ENCODE peak calls at places on chromosome X, in five cellular contexts. L is cardiac fibroblast, K is AG08396, Y is WTC11, F is NCI-H774. N is an unnamed sample.

GRCh38 chrX:63958134-63958865 is 173.3 kb upstream of the ARHGEF9 start:
- DNase-seq in L (no peak), K (no peak), Y (no peak), F (no peak), N (no peak)

GRCh38 chrX:47234583-47234982 is 1.8 kb downstream of the USP11 start:
- DNase-seq in L (no peak), K (no peak), Y (no peak), F (no peak), N (no peak)

GRCh38 chrX:2390754-2391153 is 110.0 kb downstream of the DHRSX start:
- DNase-seq in L (no peak), K (no peak), Y (no peak), F (no peak), N (no peak)

GRCh38 chrX:56802921-56803848 is 74.1 kb downstream of the NBDY start:
- DNase-seq in L (peak; percentile 75), K (peak; percentile 64), Y (peak; percentile 74), F (no peak), N (peak; percentile 55)

GRCh38 chrX:1384738-1385250 is 7.1 kb downstream of the SLC25A6 start:
- DNase-seq in L (no peak), K (no peak), Y (peak; percentile 11), F (no peak), N (no peak)

GRCh38 chrX:129522184-129523059 is 868 bp downstream of the SMARCA1 start:
- DNase-seq in L (peak; percentile 70), K (peak; percentile 65), Y (peak; percentile 61), F (peak; percentile 60), N (peak; percentile 45)

GRCh38 chrX:56569378-56570061 is 6.1 kb downstream of the UBQLN2 start:
- DNase-seq in L (no peak), K (no peak), Y (no peak), F (no peak), N (no peak)

GRCh38 chrX:31279359-31279758 is 207.5 kb upstream of the FTHL17 start:
- DNase-seq in L (peak; percentile 41), K (no peak), Y (no peak), F (no peak), N (peak; percentile 12)

GRCh38 chrX:44876767-44877166 is 3.8 kb downstream of the KDM6A start:
- DNase-seq in L (no peak), K (no peak), Y (no peak), F (no peak), N (no peak)

GRCh38 chrX:33339219-33339618 is 127.9 kb upstream of the DMD start:
- DNase-seq in L (peak; percentile 0), K (no peak), Y (no peak), F (no peak), N (peak; percentile 3)

GRCh38 chrX:36867143-36867542 is 141.0 kb upstream of the FAM47C start:
- DNase-seq in L (peak; percentile 15), K (peak; percentile 13), Y (no peak), F (peak; percentile 1), N (peak; percentile 0)

GRCh38 chrX:54807524-54808108 is at the start of gene MAGED2:
- DNase-seq in L (peak; percentile 64), K (peak; percentile 31), Y (peak; percentile 27), F (peak; percentile 23), N (no peak)

GRCh38 chrX:24306430-24306829 is 7.4 kb downstream of the SUPT20HL2 start:
- DNase-seq in L (peak; percentile 17), K (no peak), Y (no peak), F (no peak), N (no peak)

GRCh38 chrX:40107291-40108083 is 9.7 kb upstream of the BCOR start:
- DNase-seq in L (no peak), K (peak; percentile 44), Y (no peak), F (peak; percentile 54), N (no peak)

GRCh38 chrX:23392195-23392594 is 57.5 kb downstream of the PTCHD1 start:
- DNase-seq in L (no peak), K (no peak), Y (no peak), F (no peak), N (no peak)

GRCh38 chrX:15678339-15678738 is 13.7 kb upstream of the CLTRN start:
- DNase-seq in L (peak; percentile 5), K (no peak), Y (no peak), F (no peak), N (no peak)

GRCh38 chrX:57906790-57907189 is 3.5 kb downstream of the ZXDA start:
- DNase-seq in L (peak; percentile 65), K (peak; percentile 20), Y (no peak), F (no peak), N (peak; percentile 21)

GRCh38 chrX:141638601-141639000 is 49.1 kb downstream of the SPANXA2 start:
- DNase-seq in L (no peak), K (no peak), Y (no peak), F (no peak), N (no peak)

GRCh38 chrX:17814557-17814956 is 46.5 kb downstream of the RAI2 start:
- DNase-seq in L (no peak), K (peak; percentile 22), Y (no peak), F (no peak), N (peak; percentile 10)

GRCh38 chrX:133985164-133986007 is at the start of gene GPC3:
- DNase-seq in L (peak; percentile 49), K (peak; percentile 31), Y (peak; percentile 73), F (peak; percentile 61), N (no peak)

GRCh38 chrX:33330798-33331197 is 119.4 kb upstream of the DMD start:
- DNase-seq in L (no peak), K (no peak), Y (no peak), F (no peak), N (peak; percentile 1)

GRCh38 chrX:63657821-63658220 is 127.2 kb downstream of the ARHGEF9 start:
- DNase-seq in L (peak; percentile 83), K (peak; percentile 29), Y (no peak), F (no peak), N (peak; percentile 89)

GRCh38 chrX:140164383-140164782 is 199.1 kb upstream of the CXorf66 start:
- DNase-seq in L (no peak), K (no peak), Y (no peak), F (peak; percentile 14), N (no peak)

GRCh38 chrX:119870626-119871131 is 854 bp downstream of the RNF113A start:
- DNase-seq in L (peak; percentile 15), K (no peak), Y (no peak), F (no peak), N (peak; percentile 22)

GRCh38 chrX:117743469-117744251 is 372.9 kb downstream of the KLHL13 start:
- DNase-seq in L (no peak), K (peak; percentile 4), Y (no peak), F (peak; percentile 3), N (no peak)

GRCh38 chrX:9420513-9420912 is 44.3 kb upstream of the TBL1X start:
- DNase-seq in L (peak; percentile 2), K (no peak), Y (no peak), F (no peak), N (no peak)

GRCh38 chrX:108712886-108713285 is 23.5 kb downstream of the IRS4 start:
- DNase-seq in L (no peak), K (no peak), Y (no peak), F (no peak), N (no peak)

GRCh38 chrX:101485212-101486064 is at the start of gene ARMCX4:
- DNase-seq in L (peak; percentile 65), K (peak; percentile 66), Y (peak; percentile 70), F (peak; percentile 34), N (peak; percentile 42)

GRCh38 chrX:71458866-71459265 is 74.0 kb upstream of the OGT start:
- DNase-seq in L (no peak), K (no peak), Y (no peak), F (no peak), N (no peak)

GRCh38 chrX:46704767-46705386 is 54.0 kb downstream of the SLC9A7 start:
- DNase-seq in L (peak; percentile 24), K (no peak), Y (no peak), F (no peak), N (peak; percentile 24)

GRCh38 chrX:34612036-34612435 is 45.0 kb downstream of the TMEM47 start:
- DNase-seq in L (peak; percentile 25), K (no peak), Y (no peak), F (no peak), N (peak; percentile 4)

GRCh38 chrX:40092808-40093435 is 4.8 kb downstream of the BCOR start:
- DNase-seq in L (no peak), K (no peak), Y (no peak), F (no peak), N (no peak)

GRCh38 chrX:35919536-35920309 is at the start of gene CFAP47:
- DNase-seq in L (no peak), K (no peak), Y (peak; percentile 64), F (peak; percentile 73), N (no peak)

GRCh38 chrX:39836802-39837420 is 260.8 kb downstream of the BCOR start:
- DNase-seq in L (no peak), K (no peak), Y (no peak), F (no peak), N (no peak)

GRCh38 chrX:146278381-146278780 is 460.8 kb downstream of the SLITRK2 start:
- DNase-seq in L (no peak), K (no peak), Y (no peak), F (no peak), N (no peak)

GRCh38 chrX:372856-373640 is 13.7 kb downstream of the PPP2R3B start:
- DNase-seq in L (peak; percentile 15), K (peak; percentile 68), Y (no peak), F (no peak), N (no peak)